ENCODE peak calls at places on chromosomes 16 and 17, in nine cellular contexts. I, W, Q, T, A, U, J, X and V are unnamed samples.

GRCh38 chr17:49629447-49629846 is 48.5 kb downstream of the SPOP start:
- DNase-seq in I (no peak), W (no peak), Q (no peak), T (no peak), A (no peak), U (no peak), J (no peak), X (no peak), V (no peak)

GRCh38 chr17:1995321-1996242 is 29.6 kb downstream of the RTN4RL1 start:
- DNase-seq in I (no peak), W (no peak), Q (no peak), T (no peak), A (no peak), U (no peak), J (no peak), X (no peak), V (no peak)

GRCh38 chr17:58046230-58047094 is 36.8 kb upstream of the DYNLL2 start:
- DNase-seq in I (no peak), W (no peak), Q (no peak), T (no peak), A (peak), U (no peak), J (no peak), X (no peak), V (no peak)

GRCh38 chr16:77374384-77374783 is 60.5 kb downstream of the ADAMTS18 start:
- DNase-seq in I (peak), W (no peak), Q (no peak), T (no peak), A (no peak), U (no peak), J (no peak), X (no peak), V (no peak)

GRCh38 chr16:7246578-7246977 is 86.1 kb upstream of the RBFOX1 start:
- DNase-seq in I (no peak), W (no peak), Q (no peak), T (peak), A (peak), U (no peak), J (peak), X (no peak), V (no peak)

GRCh38 chr16:4477966-4478365 is 1.8 kb downstream of the HMOX2 start:
- DNase-seq in I (peak), W (peak), Q (no peak), T (no peak), A (peak), U (no peak), J (no peak), X (no peak), V (no peak)

GRCh38 chr17:76500745-76501017 is 542 bp downstream of the RHBDF2 start:
- DNase-seq in I (no peak), W (no peak), Q (no peak), T (no peak), A (no peak), U (no peak), J (no peak), X (no peak), V (no peak)

GRCh38 chr17:61116577-61116976 is 283.1 kb upstream of the TBX2 start:
- DNase-seq in I (no peak), W (no peak), Q (no peak), T (no peak), A (no peak), U (no peak), J (no peak), X (no peak), V (no peak)

GRCh38 chr16:58843675-58844074 is 109.6 kb upstream of the GOT2 start:
- DNase-seq in I (no peak), W (no peak), Q (no peak), T (no peak), A (peak), U (no peak), J (no peak), X (no peak), V (no peak)

GRCh38 chr17:64159051-64159590 is 29.2 kb upstream of the ERN1 start:
- DNase-seq in I (no peak), W (no peak), Q (no peak), T (no peak), A (no peak), U (no peak), J (no peak), X (no peak), V (no peak)

GRCh38 chr17:48259710-48260291 is 152.2 kb downstream of the SNX11 start:
- DNase-seq in I (peak), W (peak), Q (no peak), T (no peak), A (peak), U (no peak), J (no peak), X (no peak), V (peak)

GRCh38 chr17:78079253-78079652 is 49.3 kb downstream of the TMC6 start:
- DNase-seq in I (no peak), W (no peak), Q (no peak), T (no peak), A (no peak), U (no peak), J (no peak), X (no peak), V (no peak)

GRCh38 chr16:89981414-89981813 is 32.9 kb downstream of the DEF8 start:
- DNase-seq in I (no peak), W (no peak), Q (no peak), T (no peak), A (no peak), U (no peak), J (no peak), X (no peak), V (no peak)

GRCh38 chr17:46190763-46191162 is 2.5 kb downstream of the KANSL1 start:
- DNase-seq in I (no peak), W (no peak), Q (no peak), T (no peak), A (peak), U (no peak), J (no peak), X (no peak), V (no peak)

GRCh38 chr17:83196973-83197880 is 117.8 kb downstream of the METRNL start:
- DNase-seq in I (no peak), W (no peak), Q (peak), T (no peak), A (peak), U (no peak), J (no peak), X (peak), V (no peak)

GRCh38 chr17:2337811-2338657 is 733 bp downstream of the SGSM2 start:
- DNase-seq in I (peak), W (peak), Q (peak), T (peak), A (peak), U (no peak), J (peak), X (peak), V (peak)

GRCh38 chr16:87389245-87389644 is 2.9 kb upstream of the MAP1LC3B start:
- DNase-seq in I (no peak), W (no peak), Q (peak), T (no peak), A (no peak), U (no peak), J (no peak), X (no peak), V (no peak)

GRCh38 chr17:614637-615546 is 99.7 kb downstream of the VPS53 start:
- DNase-seq in I (peak), W (no peak), Q (peak), T (no peak), A (peak), U (no peak), J (no peak), X (no peak), V (no peak)

GRCh38 chr17:78718575-78719209 is 63.4 kb downstream of the CYTH1 start:
- DNase-seq in I (no peak), W (no peak), Q (no peak), T (no peak), A (no peak), U (no peak), J (no peak), X (no peak), V (no peak)

GRCh38 chr17:4160294-4160859 is 17.4 kb downstream of the CYB5D2 start:
- DNase-seq in I (peak), W (no peak), Q (no peak), T (no peak), A (no peak), U (no peak), J (no peak), X (no peak), V (no peak)

GRCh38 chr16:74107795-74108610 is 188.6 kb upstream of the PSMD7 start:
- DNase-seq in I (peak), W (peak), Q (peak), T (peak), A (peak), U (no peak), J (peak), X (no peak), V (peak)

GRCh38 chr16:74738134-74738541 is 36.5 kb downstream of the FA2H start:
- DNase-seq in I (peak), W (no peak), Q (no peak), T (no peak), A (peak), U (no peak), J (no peak), X (peak), V (peak)

GRCh38 chr17:30170415-30170987 is 53.9 kb downstream of the NSRP1 start:
- DNase-seq in I (peak), W (no peak), Q (no peak), T (no peak), A (no peak), U (no peak), J (no peak), X (no peak), V (no peak)

GRCh38 chr17:74369221-74369620 is 1.9 kb downstream of the GPR142 start:
- DNase-seq in I (no peak), W (peak), Q (peak), T (no peak), A (no peak), U (no peak), J (no peak), X (peak), V (no peak)

GRCh38 chr16:10879681-10880589 is 2.9 kb downstream of the CIITA start:
- DNase-seq in I (no peak), W (no peak), Q (no peak), T (peak), A (no peak), U (no peak), J (no peak), X (no peak), V (no peak)

GRCh38 chr17:44444735-44445105 is 55.3 kb upstream of the ITGA2B start:
- DNase-seq in I (peak), W (peak), Q (no peak), T (no peak), A (peak), U (peak), J (no peak), X (no peak), V (peak)

GRCh38 chr17:80345841-80346497 is 69.0 kb upstream of the ENDOV start:
- DNase-seq in I (no peak), W (no peak), Q (no peak), T (no peak), A (no peak), U (no peak), J (no peak), X (no peak), V (no peak)

GRCh38 chr17:81869221-81870154 is 1.6 kb downstream of the ARHGDIA start:
- DNase-seq in I (no peak), W (peak), Q (no peak), T (peak), A (peak), U (no peak), J (no peak), X (peak), V (peak)

DNA sequence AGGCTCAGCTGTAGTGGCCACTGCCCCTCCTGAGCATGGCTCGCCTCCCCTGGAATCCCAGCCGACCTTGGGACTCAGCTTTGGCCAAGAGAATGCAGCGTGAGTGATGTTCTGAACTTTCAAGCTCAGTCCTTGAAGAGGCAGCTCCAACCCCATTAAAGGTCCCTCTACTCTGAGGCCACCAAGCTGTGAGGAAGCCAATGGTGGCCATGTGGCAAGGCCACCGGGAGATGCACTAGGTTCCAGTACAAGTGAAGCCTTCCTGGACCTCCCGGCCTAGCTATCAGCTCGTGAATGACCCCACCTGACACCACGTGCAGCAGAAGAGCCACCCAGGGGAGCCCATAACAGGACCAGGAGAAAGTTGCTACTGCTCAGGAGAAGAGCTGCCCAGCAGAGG is 81.7 kb upstream of the GNG13 start:
- DNase-seq in I (no peak), W (no peak), Q (no peak), T (no peak), A (no peak), U (no peak), J (no peak), X (no peak), V (no peak)
- H3K27ac ChIP-seq in I (no peak), W (no peak), Q (no peak), T (no peak), A (no peak), U (no peak), J (no peak), X (no peak), V (no peak)

GRCh38 chr17:75489511-75489955 is 25.8 kb downstream of the CASKIN2 start:
- DNase-seq in I (no peak), W (no peak), Q (no peak), T (no peak), A (no peak), U (no peak), J (no peak), X (no peak), V (no peak)
- H3K27ac ChIP-seq in I (no peak), W (no peak), Q (peak), T (no peak), A (no peak), U (no peak), J (no peak), X (no peak), V (no peak)

GRCh38 chr16:59905628-59906027 is 1171.5 kb upstream of the GOT2 start:
- DNase-seq in I (peak), W (no peak), Q (no peak), T (no peak), A (peak), U (no peak), J (no peak), X (no peak), V (no peak)

GRCh38 chr16:59905131-59905530 is 1171.0 kb upstream of the GOT2 start:
- DNase-seq in I (peak), W (no peak), Q (no peak), T (no peak), A (no peak), U (no peak), J (no peak), X (no peak), V (no peak)

GRCh38 chr16:59909262-59909661 is 1175.1 kb upstream of the GOT2 start:
- DNase-seq in I (no peak), W (no peak), Q (no peak), T (no peak), A (peak), U (no peak), J (no peak), X (no peak), V (no peak)

GRCh38 chr16:59913666-59914065 is 1179.5 kb upstream of the GOT2 start:
- DNase-seq in I (no peak), W (no peak), Q (no peak), T (no peak), A (no peak), U (no peak), J (no peak), X (no peak), V (no peak)

DNA sequence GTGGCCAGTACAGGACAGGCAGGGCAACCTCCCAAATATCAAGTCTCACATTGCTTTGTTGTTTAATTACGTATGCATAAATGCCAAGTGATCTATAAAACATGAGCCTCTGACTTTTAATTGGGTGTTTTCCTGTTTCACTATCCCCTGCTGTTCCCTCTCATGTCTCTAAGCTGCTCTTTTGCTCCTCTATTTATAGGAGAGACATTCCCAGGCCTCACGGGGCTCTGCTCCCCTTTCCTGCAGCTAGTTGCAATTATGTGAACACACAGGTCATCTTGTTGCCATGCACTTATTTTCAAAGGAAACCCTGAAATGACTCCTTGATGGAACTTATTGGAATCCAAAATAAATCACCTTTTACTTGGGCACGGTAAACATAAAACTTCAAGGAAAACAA is 1173.6 kb upstream of the GOT2 start:
- DNase-seq in I (no peak), W (no peak), Q (no peak), T (no peak), A (no peak), U (no peak), J (peak), X (no peak), V (no peak)
- H3K27ac ChIP-seq in I (no peak), W (no peak), Q (no peak), T (no peak), A (no peak), U (no peak), J (no peak), X (no peak), V (no peak)

GRCh38 chr17:20189322-20189721 is 180.2 kb downstream of the SPECC1 start:
- DNase-seq in I (peak), W (no peak), Q (peak), T (no peak), A (peak), U (no peak), J (peak), X (no peak), V (peak)
- H3K27ac ChIP-seq in I (peak), W (no peak), Q (peak), T (no peak), A (no peak), U (peak), J (peak), X (no peak), V (peak)

GRCh38 chr16:35174006-35174405 is 1714.6 kb downstream of the TP53TG3F start:
- DNase-seq in I (no peak), W (no peak), Q (no peak), T (no peak), A (no peak), U (no peak), J (no peak), X (peak), V (no peak)
- H3K27ac ChIP-seq in I (no peak), W (no peak), Q (no peak), T (no peak), A (no peak), U (no peak), J (no peak), X (no peak), V (no peak)

DNA sequence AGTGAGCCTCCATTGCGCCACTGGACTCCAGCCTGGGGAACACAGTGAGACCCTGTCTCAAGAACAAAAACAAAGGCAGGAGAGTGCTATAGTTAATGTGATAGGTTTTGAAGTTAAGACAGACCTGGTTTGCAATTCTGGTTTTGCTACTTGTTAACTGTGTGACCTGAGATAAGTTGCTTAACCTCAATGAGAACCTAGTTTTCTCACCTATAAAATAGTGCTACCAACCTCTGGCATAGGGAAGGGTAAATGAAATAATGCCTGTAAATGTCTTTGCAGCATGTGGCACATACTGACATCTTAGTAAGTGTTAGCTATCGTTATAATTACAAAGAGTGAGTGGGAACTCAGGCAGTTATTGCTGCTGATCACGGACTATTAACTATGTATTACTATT is 29.8 kb upstream of the NFATC3 start:
- DNase-seq in I (no peak), W (no peak), Q (no peak), T (no peak), A (no peak), U (no peak), J (no peak), X (no peak), V (no peak)
- H3K27ac ChIP-seq in I (no peak), W (no peak), Q (no peak), T (no peak), A (no peak), U (no peak), J (no peak), X (no peak), V (no peak)

GRCh38 chr16:55123652-55124051 is 193.0 kb downstream of the IRX5 start:
- DNase-seq in I (no peak), W (no peak), Q (no peak), T (no peak), A (no peak), U (no peak), J (no peak), X (no peak), V (no peak)
- H3K27ac ChIP-seq in I (no peak), W (no peak), Q (no peak), T (no peak), A (no peak), U (no peak), J (no peak), X (no peak), V (no peak)